ENCODE peak calls at places on chromosomes 12 and 14, in six cellular contexts. Q is foreskin fibroblast, J is choroid plexus epithelial cell, Y is HFF-Myc, G is right lobe of liver, L is upper lobe of left lung. W is an unnamed sample.

GRCh38 chr12:132187646-132188450 is 43.6 kb downstream of the NOC4L start:
- DNase-seq in Q (no peak), J (no peak), Y (no peak), G (no peak), L (peak; percentile 73), W (no peak)

GRCh38 chr12:114864688-114865685 is 181.0 kb upstream of the TBX3 start:
- DNase-seq in Q (peak; percentile 25), J (peak; percentile 34), Y (no peak), G (no peak), L (no peak), W (no peak)

GRCh38 chr12:121011820-121012219 is 4.5 kb downstream of the C12orf43 start:
- DNase-seq in Q (no peak), J (no peak), Y (no peak), G (no peak), L (no peak), W (no peak)

GRCh38 chr12:12882288-12882687 is 9.1 kb upstream of the GPRC5A start:
- DNase-seq in Q (no peak), J (no peak), Y (no peak), G (no peak), L (no peak), W (no peak)

GRCh38 chr12:82651489-82651888 is 35.2 kb upstream of the TMTC2 start:
- DNase-seq in Q (no peak), J (no peak), Y (no peak), G (no peak), L (no peak), W (no peak)

GRCh38 chr12:57893460-57894353 is 47.2 kb upstream of the CTDSP2 start:
- DNase-seq in Q (peak; percentile 98), J (peak; percentile 95), Y (peak; percentile 88), G (peak; percentile 73), L (peak; percentile 92), W (no peak)

GRCh38 chr12:80268924-80269749 is 169.8 kb downstream of the OTOGL start:
- DNase-seq in Q (peak; percentile 86), J (peak; percentile 79), Y (peak; percentile 20), G (no peak), L (no peak), W (no peak)

GRCh38 chr14:61671086-61671485 is 24.2 kb upstream of the HIF1A start:
- DNase-seq in Q (no peak), J (no peak), Y (no peak), G (no peak), L (no peak), W (no peak)

GRCh38 chr14:38716871-38717270 is 386.2 kb downstream of the SEC23A start:
- DNase-seq in Q (no peak), J (no peak), Y (peak; percentile 7), G (no peak), L (no peak), W (no peak)

GRCh38 chr12:66900616-66901015 is 221.7 kb upstream of the GRIP1 start:
- DNase-seq in Q (no peak), J (no peak), Y (no peak), G (no peak), L (no peak), W (no peak)

GRCh38 chr14:28629328-28630004 is 137.1 kb upstream of the FOXG1 start:
- DNase-seq in Q (no peak), J (no peak), Y (no peak), G (no peak), L (no peak), W (no peak)

GRCh38 chr12:95553202-95553943 is 2.1 kb upstream of the USP44 start:
- DNase-seq in Q (no peak), J (no peak), Y (no peak), G (no peak), L (no peak), W (no peak)

GRCh38 chr12:6778212-6778570 is 5.9 kb downstream of the LAG3 start:
- DNase-seq in Q (peak; percentile 80), J (peak; percentile 62), Y (no peak), G (no peak), L (peak; percentile 84), W (no peak)

GRCh38 chr14:95141684-95142083 is 15.6 kb downstream of the DICER1 start:
- DNase-seq in Q (no peak), J (no peak), Y (no peak), G (no peak), L (no peak), W (no peak)

GRCh38 chr12:120719496-120720233 is 6.0 kb upstream of the ACADS start:
- DNase-seq in Q (no peak), J (no peak), Y (no peak), G (peak; percentile 88), L (no peak), W (no peak)

GRCh38 chr14:51430600-51430999 is 190.6 kb downstream of the TMX1 start:
- DNase-seq in Q (no peak), J (peak; percentile 59), Y (no peak), G (no peak), L (no peak), W (no peak)

GRCh38 chr14:50031534-50032313 is 84.6 kb downstream of the VCPKMT start:
- DNase-seq in Q (no peak), J (no peak), Y (no peak), G (no peak), L (no peak), W (no peak)

GRCh38 chr12:51247523-51248206 is 9.0 kb downstream of the DAZAP2 start:
- DNase-seq in Q (peak; percentile 44), J (no peak), Y (no peak), G (no peak), L (peak; percentile 44), W (no peak)

GRCh38 chr12:77782034-77782433 is 48.7 kb upstream of the NAV3 start:
- DNase-seq in Q (no peak), J (no peak), Y (no peak), G (no peak), L (no peak), W (no peak)

GRCh38 chr12:55720071-55720564 is at the start of gene RDH5:
- DNase-seq in Q (peak; percentile 98), J (peak; percentile 46), Y (no peak), G (peak; percentile 92), L (no peak), W (no peak)

GRCh38 chr14:56199976-56200577 is 81.9 kb downstream of the PELI2 start:
- DNase-seq in Q (no peak), J (peak; percentile 54), Y (no peak), G (no peak), L (no peak), W (no peak)

GRCh38 chr12:131929530-131930456 is 717 bp downstream of the PUS1 start:
- DNase-seq in Q (peak; percentile 54), J (peak; percentile 36), Y (no peak), G (peak; percentile 49), L (peak; percentile 89), W (no peak)

GRCh38 chr14:60651936-60652673 is 2.8 kb upstream of the SIX1 start:
- DNase-seq in Q (peak; percentile 64), J (no peak), Y (no peak), G (no peak), L (peak; percentile 65), W (no peak)

GRCh38 chr12:26088999-26089398 is 35.8 kb downstream of the BHLHE41 start:
- DNase-seq in Q (no peak), J (peak; percentile 35), Y (no peak), G (no peak), L (no peak), W (no peak)

GRCh38 chr12:111596985-111597730 is 2.0 kb downstream of the ATXN2 start:
- DNase-seq in Q (peak; percentile 72), J (peak; percentile 69), Y (no peak), G (peak; percentile 76), L (peak; percentile 47), W (peak; percentile 65)

GRCh38 chr12:111597731-111598636 is 1.1 kb downstream of the ATXN2 start:
- DNase-seq in Q (peak; percentile 61), J (peak; percentile 17), Y (no peak), G (peak; percentile 72), L (peak; percentile 90), W (peak; percentile 86)

GRCh38 chr12:111598637-111599458 is at the start of gene ATXN2:
- DNase-seq in Q (peak; percentile 84), J (peak; percentile 74), Y (no peak), G (peak; percentile 74), L (peak; percentile 94), W (peak; percentile 70)

GRCh38 chr12:111600296-111600562 is 1.1 kb upstream of the ATXN2 start:
- DNase-seq in Q (no peak), J (no peak), Y (no peak), G (no peak), L (no peak), W (no peak)

GRCh38 chr12:111599459-111600295 is 562 bp upstream of the ATXN2 start:
- DNase-seq in Q (peak; percentile 98), J (peak; percentile 98), Y (peak; percentile 53), G (peak; percentile 97), L (peak; percentile 96), W (peak; percentile 97)
- TF ChIP-seq CTCF in Q (no peak), J (peak; percentile 12), Y (no peak), G (no peak), L (no peak), W (peak; percentile 47)

GRCh38 chr12:22121224-22121623 is 75.2 kb downstream of the CMAS start:
- DNase-seq in Q (no peak), J (no peak), Y (no peak), G (peak; percentile 51), L (no peak), W (no peak)
- TF ChIP-seq CTCF in Q (no peak), J (peak; percentile 27), Y (peak; percentile 33), G (peak; percentile 34), L (peak; percentile 14), W (peak; percentile 43)

GRCh38 chr12:4858385-4858784 is 51.3 kb upstream of the KCNA1 start:
- DNase-seq in Q (peak; percentile 6), J (no peak), Y (no peak), G (peak; percentile 70), L (no peak), W (no peak)
- TF ChIP-seq CTCF in Q (no peak), J (no peak), Y (no peak), G (peak; percentile 25), L (no peak), W (no peak)

GRCh38 chr12:46930101-46930500 is 104.3 kb upstream of the SLC38A4 start:
- DNase-seq in Q (no peak), J (no peak), Y (no peak), G (no peak), L (no peak), W (no peak)

GRCh38 chr12:46934374-46935111 is 108.7 kb upstream of the SLC38A4 start:
- DNase-seq in Q (no peak), J (no peak), Y (no peak), G (no peak), L (no peak), W (no peak)

GRCh38 chr12:46936042-46936441 is 110.2 kb upstream of the SLC38A4 start:
- DNase-seq in Q (no peak), J (no peak), Y (no peak), G (no peak), L (no peak), W (no peak)

GRCh38 chr12:46935448-46935847 is 109.7 kb upstream of the SLC38A4 start:
- DNase-seq in Q (no peak), J (no peak), Y (no peak), G (no peak), L (no peak), W (no peak)

DNA sequence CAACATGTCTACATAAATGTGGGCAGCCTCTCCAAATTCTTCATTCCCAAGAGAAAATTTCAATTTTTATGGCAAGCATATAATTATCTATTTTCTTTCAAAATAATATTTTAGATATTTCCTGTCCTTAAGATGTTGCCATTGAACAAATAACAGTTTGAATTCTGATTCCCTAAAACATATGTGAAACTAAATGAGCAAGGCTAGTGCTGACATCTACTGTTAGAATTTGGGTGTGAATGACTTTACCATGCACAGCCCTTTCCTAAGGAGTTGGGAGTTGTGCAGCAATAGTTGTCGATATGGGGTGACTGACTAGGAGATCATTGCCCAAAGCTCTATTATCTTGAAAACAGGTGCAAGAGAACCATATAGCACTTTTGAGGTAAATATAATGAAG is 108.2 kb upstream of the SLC38A4 start:
- DNase-seq in Q (peak; percentile 80), J (peak; percentile 84), Y (peak; percentile 66), G (no peak), L (no peak), W (no peak)
- TF ChIP-seq CTCF in Q (peak; percentile 57), J (peak; percentile 74), Y (peak; percentile 57), G (peak; percentile 64), L (peak; percentile 42), W (peak; percentile 91)

GRCh38 chr14:67718265-67718664 is 16.6 kb downstream of the RDH12 start:
- DNase-seq in Q (no peak), J (no peak), Y (no peak), G (no peak), L (no peak), W (no peak)
- TF ChIP-seq CTCF in Q (no peak), J (no peak), Y (no peak), G (no peak), L (no peak), W (no peak)

W was measured in chondrocyte.